ENCODE peak calls at places on chromosome 14, in ten cellular contexts. Q, I, P, E, F, K, U, R, Y and L are unnamed samples. For H3K9me3, the result is how much of the 10 kb centered on the place peaks cover.

GRCh38 chr14:76386922-76387782 is 11.2 kb downstream of the ESRRB start:
- DNase-seq in K (no peak), U (peak), R (no peak), E (peak), I (peak), P (no peak), F (peak), Y (peak), Q (peak), L (peak)

GRCh38 chr14:84485016-84485415 is 1044.9 kb upstream of the FLRT2 start:
- DNase-seq in Q (no peak), Y (no peak), I (no peak), K (no peak), U (no peak), P (no peak), E (no peak), F (no peak), R (no peak), L (no peak)

GRCh38 chr14:24131549-24131966 is 1.1 kb downstream of the FITM1 start:
- DNase-seq in R (no peak), U (no peak), F (no peak), Y (no peak), Q (no peak), P (no peak), I (no peak), K (no peak), E (no peak), L (no peak)

GRCh38 chr14:97978336-97978735 is 1181.2 kb downstream of the VRK1 start:
- DNase-seq in P (peak), U (peak), Q (peak), E (peak), I (peak), F (peak), Y (peak), K (peak), R (peak), L (peak)

GRCh38 chr14:41549821-41550597 is 56.7 kb upstream of the LRFN5 start:
- DNase-seq in R (no peak), P (no peak), E (no peak), U (no peak), F (no peak), Y (no peak), I (no peak), Q (no peak), K (no peak), L (no peak)

GRCh38 chr14:76779221-76780057 is 18.2 kb downstream of the VASH1 start:
- DNase-seq in P (peak), F (no peak), Q (no peak), U (no peak), K (no peak), E (no peak), I (no peak), R (no peak), Y (no peak), L (no peak)

GRCh38 chr14:26026384-26026783 is 571.4 kb downstream of the NOVA1 start:
- DNase-seq in Q (no peak), F (no peak), I (no peak), P (no peak), K (no peak), Y (no peak), U (no peak), R (no peak), E (no peak), L (no peak)

GRCh38 chr14:55053500-55053899 is 2.1 kb downstream of the MAPK1IP1L start:
- DNase-seq in R (no peak), K (no peak), P (no peak), Q (no peak), U (no peak), F (no peak), Y (no peak), I (no peak), E (no peak), L (no peak)

GRCh38 chr14:68549057-68549421 is 243.8 kb downstream of the ZFP36L1 start:
- DNase-seq in F (no peak), U (no peak), Y (peak), I (no peak), R (no peak), Q (no peak), K (no peak), E (no peak), P (no peak), L (no peak)

GRCh38 chr14:73262427-73263183 is 25.3 kb downstream of the PAPLN start:
- DNase-seq in Y (no peak), U (no peak), K (no peak), Q (no peak), R (no peak), F (no peak), I (no peak), E (no peak), P (no peak), L (no peak)

GRCh38 chr14:54761835-54762234 is 140.8 kb downstream of the GCH1 start:
- DNase-seq in R (no peak), I (no peak), Q (no peak), Y (no peak), F (no peak), E (no peak), U (no peak), P (no peak), K (no peak), L (no peak)

GRCh38 chr14:41403360-41403759 is 203.3 kb upstream of the LRFN5 start:
- DNase-seq in Y (no peak), R (no peak), Q (no peak), K (no peak), U (no peak), P (no peak), E (no peak), I (no peak), F (no peak), L (no peak)

GRCh38 chr14:64841121-64841611 is 38.5 kb downstream of the SPTB start:
- DNase-seq in Y (peak), E (no peak), Q (no peak), U (no peak), K (no peak), F (no peak), P (no peak), I (no peak), R (no peak), L (peak)

GRCh38 chr14:104587641-104588040 is 8.1 kb downstream of the C14orf180 start:
- DNase-seq in K (no peak), U (no peak), I (no peak), Y (no peak), E (no peak), R (no peak), P (no peak), Q (no peak), F (no peak), L (no peak)

GRCh38 chr14:25400607-25401206 is 350.8 kb upstream of the STXBP6 start:
- DNase-seq in Y (no peak), E (peak), Q (no peak), K (no peak), P (peak), I (peak), F (no peak), U (peak), R (no peak), L (peak)

GRCh38 chr14:72888636-72889201 is 5.2 kb downstream of the DPF3 start:
- DNase-seq in P (no peak), R (no peak), K (no peak), E (no peak), F (no peak), Y (no peak), I (no peak), Q (no peak), U (no peak), L (no peak)

GRCh38 chr14:68621400-68622365 is 171.2 kb downstream of the ZFP36L1 start:
- DNase-seq in K (no peak), Q (no peak), Y (no peak), I (no peak), R (no peak), U (peak), E (no peak), F (no peak), P (peak), L (no peak)

GRCh38 chr14:55799523-55800095 is 219.6 kb downstream of the KTN1 start:
- DNase-seq in F (no peak), P (no peak), Q (no peak), K (no peak), I (no peak), Y (no peak), R (no peak), E (no peak), U (no peak), L (no peak)

GRCh38 chr14:32085845-32086383 is 8.8 kb downstream of the ARHGAP5 start:
- DNase-seq in F (no peak), E (no peak), R (no peak), I (no peak), P (no peak), Q (no peak), U (no peak), Y (no peak), K (no peak), L (no peak)

GRCh38 chr14:85471744-85472143 is 58.2 kb upstream of the FLRT2 start:
- DNase-seq in K (no peak), Y (peak), P (no peak), Q (no peak), I (no peak), F (peak), E (peak), U (no peak), R (no peak), L (peak)

GRCh38 chr14:69848903-69849391 is 30.3 kb upstream of the SMOC1 start:
- DNase-seq in R (no peak), E (peak), Q (no peak), Y (no peak), I (no peak), K (no peak), P (no peak), U (no peak), F (no peak), L (no peak)

GRCh38 chr14:50974118-50974517 is 29.8 kb upstream of the PYGL start:
- DNase-seq in U (no peak), Q (no peak), F (no peak), I (no peak), E (no peak), K (no peak), P (no peak), R (no peak), Y (no peak), L (no peak)

GRCh38 chr14:36848213-36848612 is 186.6 kb downstream of the PAX9 start:
- DNase-seq in U (no peak), P (no peak), Y (no peak), I (no peak), K (no peak), Q (no peak), R (no peak), F (no peak), E (no peak), L (no peak)

GRCh38 chr14:29426083-29426482 is 501.6 kb downstream of the PRKD1 start:
- DNase-seq in U (no peak), P (no peak), Y (no peak), Q (no peak), F (no peak), R (no peak), K (no peak), E (no peak), I (no peak), L (no peak)

GRCh38 chr14:31387091-31387490 is 33.3 kb downstream of the HEATR5A start:
- DNase-seq in Y (no peak), P (no peak), I (no peak), U (no peak), F (no peak), R (no peak), Q (no peak), E (no peak), K (no peak), L (no peak)

GRCh38 chr14:104676694-104677505 is 12.5 kb upstream of the INF2 start:
- DNase-seq in F (no peak), I (peak), K (peak), P (no peak), Q (peak), R (no peak), Y (no peak), U (peak), E (no peak), L (no peak)

GRCh38 chr14:21880918-21881317 is 207.3 kb upstream of the OR4E1 start:
- DNase-seq in P (no peak), R (no peak), Y (no peak), F (no peak), K (no peak), E (no peak), I (no peak), Q (no peak), U (no peak), L (no peak)

GRCh38 chr14:49692895-49693737 is at the start of gene KLHDC1:
- DNase-seq in Y (peak), K (peak), I (peak), R (peak), F (peak), Q (peak), U (peak), E (peak), P (peak), L (peak)

GRCh38 chr14:54652890-54653201 is 85.9 kb downstream of the SAMD4A start:
- DNase-seq in F (no peak), R (no peak), K (no peak), I (no peak), U (no peak), Y (no peak), E (no peak), Q (no peak), P (no peak), L (no peak)

GRCh38 chr14:26863736-26864135 is 265.9 kb upstream of the NOVA1 start:
- DNase-seq in P (no peak), F (no peak), R (no peak), K (no peak), I (no peak), Q (no peak), U (no peak), E (no peak), Y (no peak), L (no peak)

GRCh38 chr14:52060080-52060479 is 8.8 kb downstream of the NID2 start:
- DNase-seq in Y (no peak), R (no peak), I (peak), P (no peak), U (no peak), Q (no peak), F (peak), E (peak), K (no peak), L (no peak)

GRCh38 chr14:61953602-61954001 is 191.4 kb downstream of the SNAPC1 start:
- DNase-seq in I (no peak), K (no peak), E (no peak), P (no peak), Y (no peak), U (no peak), F (no peak), Q (no peak), R (no peak), L (no peak)

GRCh38 chr14:61965030-61965745 is 203.0 kb downstream of the SNAPC1 start:
- DNase-seq in U (no peak), F (no peak), R (no peak), Y (no peak), Q (no peak), I (no peak), P (no peak), K (no peak), E (no peak), L (peak)

GRCh38 chr14:61963926-61964325 is 201.7 kb downstream of the SNAPC1 start:
- DNase-seq in F (no peak), Q (no peak), R (no peak), Y (no peak), U (no peak), I (no peak), E (no peak), K (no peak), P (no peak), L (no peak)

GRCh38 chr14:61956517-61956916 is 194.3 kb downstream of the SNAPC1 start:
- DNase-seq in U (no peak), Y (no peak), F (no peak), E (no peak), I (no peak), P (no peak), K (no peak), R (no peak), Q (no peak), L (no peak)

DNA sequence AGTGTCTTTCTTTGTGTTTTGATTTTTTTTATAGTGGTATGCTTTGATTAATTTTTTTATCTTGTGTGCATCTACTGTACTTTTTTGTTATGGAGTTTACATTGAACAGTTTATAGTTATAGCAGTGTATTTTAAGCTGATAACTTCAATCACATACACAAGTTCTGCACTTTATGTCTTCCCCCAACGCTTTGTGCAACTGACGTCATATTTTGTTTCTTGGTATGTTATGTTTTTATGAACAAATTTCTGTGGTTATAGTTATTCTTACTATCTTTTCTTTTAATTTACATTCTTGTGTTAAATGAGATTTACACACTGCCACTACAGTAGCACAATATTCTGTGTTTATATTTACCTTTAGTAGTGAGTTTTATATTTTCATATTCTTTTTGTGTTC is 197.1 kb downstream of the SNAPC1 start:
- DNase-seq in U (no peak), R (no peak), Y (no peak), I (no peak), K (no peak), F (no peak), E (no peak), P (no peak), Q (no peak), L (no peak)
- H3K9me3 ChIP-seq in U (under half), R (under half), Y (under half), I (under half), K (under half), F (under half), E (under half), P (under half), Q (under half), L (under half)

GRCh38 chr14:92340071-92340470 is 17.1 kb downstream of the SLC24A4 start:
- DNase-seq in Y (no peak), U (no peak), Q (no peak), R (no peak), E (no peak), F (no peak), P (no peak), I (no peak), K (no peak), L (no peak)

GRCh38 chr14:92336363-92336762 is 13.4 kb downstream of the SLC24A4 start:
- DNase-seq in F (no peak), K (no peak), Y (no peak), Q (no peak), P (no peak), E (no peak), U (no peak), R (no peak), I (no peak), L (no peak)

GRCh38 chr14:92340938-92341337 is 18.0 kb downstream of the SLC24A4 start:
- DNase-seq in R (no peak), P (no peak), Y (no peak), I (no peak), E (no peak), K (no peak), Q (no peak), U (no peak), F (no peak), L (no peak)

GRCh38 chr14:92341791-92342190 is 18.8 kb downstream of the SLC24A4 start:
- DNase-seq in E (no peak), I (no peak), K (no peak), R (no peak), Y (no peak), U (no peak), Q (no peak), P (no peak), F (no peak), L (no peak)

GRCh38 chr14:92339426-92339825 is 16.5 kb downstream of the SLC24A4 start:
- DNase-seq in E (no peak), P (no peak), U (no peak), K (no peak), Q (no peak), I (no peak), R (no peak), Y (no peak), F (no peak), L (no peak)
- H3K4me3 ChIP-seq in E (no peak), P (no peak), U (no peak), K (no peak), Q (no peak), I (no peak), R (no peak), Y (no peak), F (no peak), L (no peak)

GRCh38 chr14:53390008-53390407 is 236.9 kb upstream of the DDHD1 start:
- DNase-seq in K (no peak), E (no peak), Y (no peak), U (no peak), Q (no peak), I (no peak), F (no peak), R (no peak), P (no peak), L (no peak)

GRCh38 chr14:53391631-53392030 is 238.5 kb upstream of the DDHD1 start:
- DNase-seq in K (no peak), R (no peak), Y (no peak), E (no peak), U (no peak), I (no peak), Q (no peak), F (no peak), P (no peak), L (no peak)

GRCh38 chr14:53391156-53391555 is 238.0 kb upstream of the DDHD1 start:
- DNase-seq in U (no peak), Y (no peak), F (peak), Q (no peak), E (no peak), P (no peak), I (no peak), K (no peak), R (no peak), L (no peak)

GRCh38 chr14:53386359-53386758 is 233.2 kb upstream of the DDHD1 start:
- DNase-seq in F (no peak), Q (no peak), E (no peak), R (no peak), I (no peak), U (no peak), Y (no peak), P (no peak), K (no peak), L (no peak)

GRCh38 chr14:53389207-53389606 is 236.1 kb upstream of the DDHD1 start:
- DNase-seq in P (no peak), Q (no peak), E (no peak), U (no peak), I (no peak), F (no peak), K (no peak), R (no peak), Y (no peak), L (no peak)
- H3K9me3 ChIP-seq in P (under half), Q (under half), E (under half), U (under half), I (under half), F (under half), K (under half), R (under half), Y (under half), L (under half)

DNA sequence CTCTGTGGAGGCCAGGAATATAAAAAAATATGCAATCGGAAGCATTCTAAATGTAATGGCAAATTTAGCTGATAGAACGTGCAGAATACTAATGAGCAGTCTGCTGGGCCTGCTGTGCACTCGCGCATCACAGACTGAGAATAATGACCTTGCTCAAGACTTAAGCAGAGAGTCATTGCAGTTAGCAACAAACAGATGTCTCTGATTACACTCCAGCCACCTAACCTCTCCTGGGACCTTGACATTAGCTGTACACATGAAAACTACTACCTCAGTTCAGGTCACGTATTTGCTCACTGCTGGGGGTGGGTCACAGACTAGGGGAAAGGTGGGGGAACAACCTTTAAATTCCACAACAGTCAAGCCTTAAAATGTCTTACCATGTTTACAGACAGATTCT is 269.2 kb upstream of the DAAM1 start:
- DNase-seq in U (no peak), Q (no peak), I (no peak), K (no peak), Y (no peak), P (no peak), E (no peak), R (no peak), F (no peak), L (no peak)
- H3K4me3 ChIP-seq in U (no peak), Q (no peak), I (no peak), K (no peak), Y (no peak), P (no peak), E (no peak), R (no peak), F (no peak), L (no peak)

GRCh38 chr14:105885561-105886320 is 359.4 kb downstream of the TMEM121 start:
- DNase-seq in P (no peak), F (peak), I (peak), K (peak), R (no peak), U (no peak), Y (no peak), Q (no peak), E (peak), L (peak)

GRCh38 chr14:105890474-105891220 is 364.3 kb downstream of the TMEM121 start:
- DNase-seq in P (no peak), U (no peak), Q (no peak), Y (no peak), F (peak), I (peak), K (peak), E (peak), R (no peak), L (peak)

GRCh38 chr14:105889666-105890473 is 363.5 kb downstream of the TMEM121 start:
- DNase-seq in P (no peak), Q (no peak), Y (no peak), R (no peak), K (peak), E (peak), I (peak), U (no peak), F (peak), L (no peak)

GRCh38 chr14:105888784-105889665 is 362.6 kb downstream of the TMEM121 start:
- DNase-seq in F (peak), K (peak), P (no peak), E (peak), I (peak), Y (no peak), U (no peak), R (no peak), Q (no peak), L (peak)

DNA sequence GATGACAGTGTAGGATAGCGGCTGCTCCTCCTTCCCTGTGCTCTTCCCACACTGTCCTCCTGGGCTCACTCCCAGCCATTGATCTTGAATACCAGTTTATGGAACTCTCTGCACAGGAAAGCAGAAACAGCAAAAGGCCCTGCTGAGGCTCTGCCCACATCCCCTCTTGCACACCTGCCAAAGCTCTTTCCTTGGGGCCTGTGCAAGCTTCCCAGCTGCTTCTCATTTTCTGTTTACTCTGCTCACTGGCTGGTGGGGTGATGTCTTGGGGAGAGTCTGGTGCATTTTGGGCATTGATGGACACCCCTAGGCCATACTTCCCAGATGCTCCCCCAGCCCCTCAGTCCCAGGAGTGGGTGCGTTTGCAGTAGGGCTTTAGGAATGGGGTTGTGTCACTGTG is 361.8 kb downstream of the TMEM121 start:
- DNase-seq in I (no peak), F (no peak), Q (no peak), K (no peak), P (no peak), Y (no peak), R (no peak), E (no peak), U (no peak), L (no peak)
- H3K9me3 ChIP-seq in I (under half), F (under half), Q (under half), K (under half), P (under half), Y (under half), R (under half), E (under half), U (under half), L (under half)